ENCODE peak calls at places on chromosomes 16 and 17, in nine cellular contexts. M, Y, A, F, W, Z, C, X and D are unnamed samples.

GRCh38 chr16:64892843-64893242 is 229.0 kb downstream of the CDH11 start:
- DNase-seq in M (no peak), Y (no peak), A (peak), F (no peak), W (no peak), Z (no peak), C (no peak), X (no peak), D (no peak)

GRCh38 chr17:20098314-20098713 is 89.2 kb downstream of the SPECC1 start:
- DNase-seq in M (no peak), Y (no peak), A (no peak), F (no peak), W (no peak), Z (no peak), C (no peak), X (no peak), D (no peak)

GRCh38 chr16:12798846-12799245 is 4.8 kb downstream of the CPPED1 start:
- DNase-seq in M (no peak), Y (no peak), A (no peak), F (no peak), W (no peak), Z (no peak), C (no peak), X (no peak), D (no peak)

GRCh38 chr16:9755076-9755475 is 427.2 kb downstream of the GRIN2A start:
- DNase-seq in M (no peak), Y (no peak), A (no peak), F (no peak), W (no peak), Z (no peak), C (no peak), X (no peak), D (no peak)

GRCh38 chr16:47477680-47478079 is 16.5 kb downstream of the PHKB start:
- DNase-seq in M (no peak), Y (no peak), A (peak), F (no peak), W (no peak), Z (no peak), C (no peak), X (no peak), D (no peak)

GRCh38 chr16:12833939-12834338 is 30.3 kb upstream of the CPPED1 start:
- DNase-seq in M (no peak), Y (no peak), A (no peak), F (no peak), W (no peak), Z (no peak), C (no peak), X (peak), D (no peak)

GRCh38 chr17:28857848-28858360 is 3.1 kb downstream of the ERAL1 start:
- DNase-seq in M (no peak), Y (no peak), A (no peak), F (no peak), W (no peak), Z (no peak), C (no peak), X (no peak), D (no peak)

GRCh38 chr17:76710863-76711611 is at the start of gene MXRA7:
- DNase-seq in M (no peak), Y (peak), A (no peak), F (peak), W (peak), Z (peak), C (peak), X (peak), D (peak)

GRCh38 chr16:50521246-50521900 is 26.8 kb upstream of the NKD1 start:
- DNase-seq in M (no peak), Y (no peak), A (no peak), F (no peak), W (no peak), Z (no peak), C (no peak), X (no peak), D (no peak)

GRCh38 chr16:2884041-2884451 is 1.0 kb downstream of the FLYWCH2 start:
- DNase-seq in M (no peak), Y (no peak), A (no peak), F (peak), W (no peak), Z (no peak), C (no peak), X (no peak), D (no peak)

GRCh38 chr16:12449795-12450194 is 353.9 kb downstream of the CPPED1 start:
- DNase-seq in M (no peak), Y (no peak), A (no peak), F (no peak), W (no peak), Z (no peak), C (no peak), X (no peak), D (no peak)

GRCh38 chr17:55072910-55073309 is 104.3 kb downstream of the STXBP4 start:
- DNase-seq in M (no peak), Y (no peak), A (no peak), F (no peak), W (no peak), Z (no peak), C (no peak), X (no peak), D (no peak)

GRCh38 chr16:10770907-10771306 is 27.3 kb downstream of the NUBP1 start:
- DNase-seq in M (no peak), Y (no peak), A (peak), F (no peak), W (no peak), Z (no peak), C (no peak), X (no peak), D (no peak)

GRCh38 chr17:15157051-15157450 is 108.1 kb downstream of the PMP22 start:
- DNase-seq in M (no peak), Y (no peak), A (peak), F (no peak), W (no peak), Z (no peak), C (no peak), X (no peak), D (no peak)

GRCh38 chr17:61309857-61310256 is 89.8 kb upstream of the TBX2 start:
- DNase-seq in M (no peak), Y (no peak), A (peak), F (no peak), W (no peak), Z (no peak), C (no peak), X (no peak), D (no peak)

GRCh38 chr16:84537431-84538151 is 33.1 kb upstream of the MEAK7 start:
- DNase-seq in M (no peak), Y (no peak), A (no peak), F (no peak), W (no peak), Z (no peak), C (no peak), X (no peak), D (no peak)

GRCh38 chr17:47729486-47729885 is 3.5 kb upstream of the TBX21 start:
- DNase-seq in M (no peak), Y (no peak), A (no peak), F (peak), W (no peak), Z (no peak), C (no peak), X (no peak), D (no peak)

GRCh38 chr16:84665359-84665758 is 17.0 kb downstream of the KLHL36 start:
- DNase-seq in M (no peak), Y (no peak), A (no peak), F (no peak), W (no peak), Z (no peak), C (no peak), X (no peak), D (no peak)